ENCODE peak calls at places on chromosomes 16 and 17, in ten cellular contexts. N is cardiac muscle cell, L is tibial nerve, Z is left lung, V is HCT116, M is ascending aorta, X is endothelial cell of umbilical vein, Y is left ventricle myocardium inferior, E is colonic mucosa, K is A549. B is an unnamed sample.

GRCh38 chr16:14232106-14232890 is 161.2 kb downstream of the MRTFB start:
- DNase-seq in N (no peak), L (no peak), Z (no peak), V (no peak), M (no peak), X (peak; percentile 6), Y (no peak), E (no peak), K (no peak), B (no peak)

GRCh38 chr17:37650419-37651003 is 7.3 kb upstream of the DDX52 start:
- DNase-seq in N (peak; percentile 59), L (no peak), Z (no peak), V (peak; percentile 41), M (no peak), X (peak; percentile 62), Y (no peak), E (peak; percentile 44), K (peak; percentile 67), B (no peak)

GRCh38 chr16:85616608-85617311 is 3.6 kb downstream of the GSE1 start:
- DNase-seq in N (no peak), L (no peak), Z (peak; percentile 92), V (no peak), M (no peak), X (no peak), Y (peak; percentile 61), E (peak; percentile 42), K (no peak), B (no peak)

GRCh38 chr16:83420206-83420760 is 387.5 kb upstream of the HSBP1 start:
- DNase-seq in N (peak; percentile 69), L (no peak), Z (no peak), V (no peak), M (no peak), X (peak; percentile 22), Y (no peak), E (no peak), K (no peak), B (no peak)

GRCh38 chr17:49739662-49740271 is 24.2 kb downstream of the FAM117A start:
- DNase-seq in N (peak; percentile 84), L (peak; percentile 80), Z (peak; percentile 90), V (no peak), M (peak; percentile 85), X (peak; percentile 16), Y (peak; percentile 84), E (peak; percentile 52), K (no peak), B (peak; percentile 91)

GRCh38 chr16:1341495-1342388 is 8.3 kb downstream of the BAIAP3 start:
- DNase-seq in N (no peak), L (no peak), Z (no peak), V (no peak), M (no peak), X (no peak), Y (no peak), E (no peak), K (no peak), B (no peak)

GRCh38 chr16:4272114-4272954 is 489 bp downstream of the TFAP4 start:
- DNase-seq in N (peak; percentile 40), L (no peak), Z (peak; percentile 89), V (no peak), M (peak; percentile 73), X (peak; percentile 41), Y (peak; percentile 61), E (peak; percentile 69), K (peak; percentile 44), B (peak; percentile 85)

GRCh38 chr17:34584805-34585416 is 5.5 kb downstream of the TMEM132E start:
- DNase-seq in N (peak; percentile 59), L (no peak), Z (no peak), V (no peak), M (no peak), X (peak; percentile 4), Y (no peak), E (no peak), K (peak; percentile 49), B (no peak)

GRCh38 chr17:65856865-65857264 is 295.4 kb upstream of the AXIN2 start:
- DNase-seq in N (peak; percentile 21), L (no peak), Z (no peak), V (no peak), M (no peak), X (no peak), Y (no peak), E (no peak), K (no peak), B (no peak)

GRCh38 chr16:30028438-30029093 is 2.5 kb downstream of the TLCD3B start:
- DNase-seq in N (peak; percentile 30), L (no peak), Z (peak; percentile 54), V (no peak), M (no peak), X (no peak), Y (no peak), E (no peak), K (no peak), B (no peak)

GRCh38 chr17:79414063-79414462 is 196.8 kb downstream of the RBFOX3 start:
- DNase-seq in N (no peak), L (no peak), Z (no peak), V (no peak), M (no peak), X (no peak), Y (no peak), E (no peak), K (no peak), B (no peak)

GRCh38 chr16:9042943-9043680 is 48.3 kb upstream of the HAPSTR1 start:
- DNase-seq in N (peak; percentile 66), L (no peak), Z (no peak), V (no peak), M (no peak), X (no peak), Y (no peak), E (no peak), K (no peak), B (no peak)

GRCh38 chr17:57862410-57862989 is 12.7 kb upstream of the MRPS23 start:
- DNase-seq in N (no peak), L (no peak), Z (no peak), V (no peak), M (no peak), X (no peak), Y (no peak), E (no peak), K (no peak), B (no peak)
- H3K27ac ChIP-seq in N (no peak overlapping the region), L (peak overlapping the region; percentile 86), Z (no peak overlapping the region), V (peak overlapping the region; percentile 79), M (peak overlapping the region; percentile 86), X (no peak overlapping the region), Y (peak overlapping the region; percentile 81), E (peak overlapping the region; percentile 81), K (peak overlapping the region; percentile 92), B (peak overlapping the region; percentile 62)

DNA sequence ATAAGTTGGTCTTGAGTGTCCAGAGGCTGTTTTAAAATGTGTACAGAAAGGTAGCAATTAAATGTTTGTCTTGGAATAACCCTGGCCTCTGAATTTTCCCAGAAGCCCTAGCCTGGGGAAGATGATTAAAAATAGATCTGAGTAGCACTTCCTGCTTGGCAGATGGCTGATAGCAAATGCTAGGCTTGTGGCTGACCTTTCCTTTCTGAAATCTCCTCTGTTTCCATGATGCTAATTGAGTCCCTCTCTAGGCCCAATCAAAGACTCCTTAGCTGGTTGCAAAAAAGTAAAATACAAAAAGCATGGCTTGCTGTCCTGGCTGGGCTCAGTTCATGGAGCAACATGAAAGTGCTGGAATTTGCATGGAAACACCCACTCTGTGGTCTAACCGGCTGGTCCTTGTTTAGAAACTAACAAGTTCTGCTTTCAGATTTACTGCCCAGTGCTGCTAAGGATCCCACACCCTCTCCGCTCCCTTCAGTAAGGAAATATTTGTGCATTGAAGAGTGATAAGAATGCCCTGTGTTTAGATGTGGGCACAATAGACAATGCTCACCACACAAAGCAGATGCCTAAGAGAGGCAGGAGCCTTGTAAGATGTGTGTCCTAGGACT is 40.8 kb downstream of the YPEL2 start:
- DNase-seq in N (peak; percentile 88), L (peak; percentile 67), Z (no peak), V (no peak), M (peak; percentile 89), X (peak; percentile 93), Y (no peak), E (peak; percentile 79), K (no peak), B (peak; percentile 81)
- H3K4me3 ChIP-seq in N (no peak overlapping the region), L (no peak overlapping the region), Z (no peak overlapping the region), V (no peak overlapping the region), M (peak overlapping the region; percentile 23), X (no peak overlapping the region), Y (peak overlapping the region; percentile 43), E (no peak overlapping the region), K (no peak overlapping the region), B (peak overlapping the region; percentile 7)

DNA sequence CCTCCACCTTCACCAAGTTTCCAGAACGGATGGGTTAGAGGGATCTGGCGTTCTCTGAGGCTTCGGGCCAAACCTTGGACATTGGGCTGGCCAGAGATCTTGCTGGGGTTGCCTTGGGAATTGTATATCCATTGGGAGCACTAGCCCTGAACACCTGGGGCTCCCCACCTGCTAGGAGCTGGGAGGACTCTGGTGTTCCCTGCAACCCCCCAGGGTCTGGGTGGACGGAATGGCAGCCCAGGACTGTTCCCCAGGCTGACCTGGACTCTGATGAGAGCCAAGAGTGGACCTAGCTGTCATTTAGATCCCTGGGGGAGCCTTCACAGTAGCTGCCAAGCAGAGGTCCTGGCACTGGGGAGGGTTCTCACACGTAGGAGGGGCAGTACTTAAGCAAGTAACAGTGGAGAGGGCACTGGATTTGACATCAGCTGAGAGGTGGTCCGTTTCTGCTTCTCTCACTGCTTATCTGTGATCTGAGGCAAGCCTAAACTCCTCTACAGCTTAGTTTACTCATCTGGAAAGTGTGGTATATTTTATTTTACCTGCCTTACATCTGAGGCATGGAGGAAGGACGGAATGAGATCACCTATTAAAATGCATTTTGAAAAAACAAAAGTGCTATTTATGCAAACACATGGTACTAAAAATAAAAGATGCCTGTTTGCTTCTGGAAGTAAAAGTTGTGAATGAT is 11.7 kb downstream of the SOCS3 start:
- DNase-seq in N (no peak), L (no peak), Z (no peak), V (no peak), M (no peak), X (no peak), Y (no peak), E (no peak), K (no peak), B (no peak)
- H3K4me1 ChIP-seq in N (peaks cover 20% of the 10 kb centered on the region), L (peaks cover 28% of the 10 kb centered on the region), Z (peaks cover 36% of the 10 kb centered on the region), V (peaks cover 40% of the 10 kb centered on the region), M (peaks cover 11% of the 10 kb centered on the region), X (peaks cover 38% of the 10 kb centered on the region), Y (peaks cover 71% of the 10 kb centered on the region), E (peaks cover 9% of the 10 kb centered on the region), K (peaks cover 52% of the 10 kb centered on the region), B (peaks cover 88% of the 10 kb centered on the region)

DNA sequence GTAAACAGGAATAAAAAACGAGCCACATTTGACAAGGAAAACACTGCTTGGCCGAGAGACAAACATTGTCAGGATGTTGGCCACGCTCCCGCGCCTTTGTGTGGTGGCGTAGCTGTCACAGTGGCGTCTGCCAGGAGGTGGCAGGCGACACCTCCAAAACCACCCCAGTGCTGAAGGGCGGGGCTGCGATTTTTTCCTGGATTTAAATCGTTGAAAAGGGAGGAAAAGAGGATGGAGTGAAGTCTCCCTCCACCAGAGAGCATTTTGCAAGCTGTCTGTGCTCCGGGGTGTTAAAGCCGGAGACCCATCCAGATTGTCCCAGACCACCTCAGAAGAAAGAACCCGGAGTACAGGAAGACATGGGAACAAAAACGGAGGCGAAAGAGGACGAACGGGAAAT is 12.7 kb downstream of the MRM3 start:
- DNase-seq in N (peak; percentile 77), L (peak; percentile 82), Z (peak; percentile 86), V (peak; percentile 47), M (peak; percentile 88), X (peak; percentile 85), Y (peak; percentile 87), E (peak; percentile 77), K (peak; percentile 87), B (peak; percentile 94)
- H3K27ac ChIP-seq in N (no peak overlapping the region), L (peak overlapping the region; percentile 68), Z (no peak overlapping the region), V (no peak overlapping the region), M (peak overlapping the region; percentile 35), X (no peak overlapping the region), Y (peak overlapping the region; percentile 61), E (peak overlapping the region; percentile 22), K (peak overlapping the region; percentile 17), B (peak overlapping the region; percentile 51)